ENCODE peak calls at places on chromosomes 7 and 10, in seven cellular contexts. T is prostate gland; W is esophagus muscularis mucosa; L is SJCRH30; U is naive thymus-derived CD4-positive, alpha-beta T cell; P is right atrium auricular region; J is astrocyte. V is an unnamed sample.

GRCh38 chr10:14926722-14927416 is 27.0 kb downstream of the DCLRE1C start:
- DNase-seq in T (no peak), J (no peak), L (no peak), P (no peak), U (no peak), W (no peak), V (no peak)

GRCh38 chr7:55127622-55128081 is 108.8 kb downstream of the EGFR start:
- DNase-seq in J (peak; percentile 80), U (no peak), W (peak; percentile 91), P (no peak), L (peak; percentile 69), T (no peak), V (no peak)

GRCh38 chr10:5583525-5584175 is 58.9 kb downstream of the CALML3 start:
- DNase-seq in T (peak; percentile 76), U (no peak), P (no peak), L (peak; percentile 54), J (peak; percentile 60), W (no peak), V (no peak)

GRCh38 chr7:115352375-115352774 is 430.5 kb downstream of the MDFIC start:
- DNase-seq in P (no peak), J (peak; percentile 48), T (no peak), L (no peak), U (no peak), W (no peak), V (no peak)

GRCh38 chr7:82740246-82740848 is 296.8 kb upstream of the CACNA2D1 start:
- DNase-seq in T (no peak), U (no peak), P (no peak), W (no peak), J (peak; percentile 34), L (peak; percentile 85), V (no peak)

GRCh38 chr7:112649560-112649959 is 140.6 kb downstream of the TMEM168 start:
- DNase-seq in U (no peak), P (no peak), L (no peak), T (no peak), J (no peak), W (no peak), V (no peak)

GRCh38 chr7:137164251-137164650 is 179.3 kb downstream of the PTN start:
- DNase-seq in W (no peak), U (no peak), J (no peak), L (no peak), P (no peak), T (no peak), V (no peak)

GRCh38 chr10:114401195-114401741 is 3.0 kb downstream of the AFAP1L2 start:
- DNase-seq in U (no peak), J (peak; percentile 65), P (peak; percentile 88), W (no peak), T (no peak), L (no peak), V (no peak)

GRCh38 chr10:80260295-80261243 is 28.9 kb downstream of the MAT1A start:
- DNase-seq in W (no peak), L (peak; percentile 83), P (no peak), J (no peak), T (no peak), U (peak; percentile 22), V (peak; percentile 23)

GRCh38 chr10:52215745-52216361 is 98.2 kb upstream of the DKK1 start:
- DNase-seq in J (peak; percentile 50), U (peak; percentile 44), W (no peak), T (peak; percentile 37), L (peak; percentile 84), P (no peak), V (no peak)

GRCh38 chr7:2471022-2471329 is 5.2 kb downstream of the GRIFIN start:
- DNase-seq in P (no peak), W (no peak), T (no peak), L (peak; percentile 51), J (peak; percentile 64), U (no peak), V (no peak)

DNA sequence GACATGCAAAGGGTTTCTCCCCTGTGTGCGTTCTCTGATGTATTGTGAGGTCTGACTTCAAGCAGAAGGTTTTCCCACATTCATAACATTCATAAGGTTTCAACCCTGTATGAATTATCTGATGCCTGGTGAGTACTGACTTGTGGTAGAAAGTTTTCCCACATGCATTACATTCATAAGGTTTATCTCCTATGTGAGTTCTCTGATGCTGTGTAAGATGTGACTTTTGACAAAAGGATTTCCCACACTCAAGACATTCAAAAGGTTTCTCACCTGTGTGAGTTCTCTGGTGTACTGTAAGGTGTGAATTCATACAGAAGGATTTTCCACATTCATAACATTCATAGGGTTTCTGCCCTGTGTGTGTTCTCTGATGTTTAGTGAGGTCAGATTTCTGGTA is 45.1 kb downstream of the ZNF33B start:
- DNase-seq in T (no peak), P (no peak), J (peak; percentile 10), U (no peak), L (no peak), W (no peak), V (no peak)
- H3K9me3 ChIP-seq in T (no peaks in the 10 kb centered on the region), P (peaks cover 4% of the 10 kb centered on the region), J (peaks cover 41% of the 10 kb centered on the region), U (peaks cover 69% of the 10 kb centered on the region), L (no peaks in the 10 kb centered on the region), W (peaks cover 19% of the 10 kb centered on the region), V (peaks cover 41% of the 10 kb centered on the region)

DNA sequence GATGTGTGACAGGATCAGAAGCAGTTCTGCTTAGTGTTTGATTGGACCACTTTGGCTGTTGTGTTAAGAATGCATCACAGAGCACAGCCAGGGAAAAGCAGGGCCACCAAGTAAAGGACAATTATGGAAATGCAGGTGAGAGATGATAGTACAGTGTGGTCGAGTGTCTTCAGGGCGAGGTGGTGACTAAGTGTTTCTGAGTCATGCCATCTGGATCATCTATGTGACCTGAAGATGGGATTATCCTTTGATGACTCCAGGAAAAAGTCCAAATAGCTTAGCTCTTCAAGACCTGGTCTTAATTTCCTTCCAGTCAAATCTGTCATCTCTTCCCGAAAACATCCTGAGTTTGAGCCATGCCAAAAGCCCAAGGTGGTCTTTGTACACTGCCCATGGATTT is 523.2 kb upstream of the IGFBP3 start:
- DNase-seq in W (no peak), T (no peak), U (no peak), L (no peak), P (no peak), J (no peak), V (no peak)
- H3K9me3 ChIP-seq in W (no peaks in the 10 kb centered on the region), T (no peaks in the 10 kb centered on the region), U (no peaks in the 10 kb centered on the region), L (no peaks in the 10 kb centered on the region), P (no peaks in the 10 kb centered on the region), J (no peaks in the 10 kb centered on the region), V (no peaks in the 10 kb centered on the region)

DNA sequence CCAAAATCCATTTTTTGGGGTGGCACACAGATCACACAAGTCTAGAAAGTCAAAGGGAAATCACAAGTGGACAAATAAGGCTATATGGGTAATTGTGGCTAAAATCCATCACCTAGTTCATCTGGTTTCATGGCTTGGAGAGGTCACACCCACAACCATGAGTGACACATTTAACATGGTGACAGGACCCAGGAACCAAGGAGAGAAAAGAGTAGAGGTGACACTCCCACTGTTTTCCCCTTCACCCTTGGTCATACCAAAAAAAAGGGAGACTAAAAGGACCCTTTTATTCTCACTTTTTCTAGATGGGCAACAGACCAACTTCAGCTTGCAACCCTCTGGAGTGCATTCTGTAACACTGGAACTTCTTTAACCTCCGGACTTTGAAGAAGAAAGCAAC is 46.2 kb upstream of the ZNF107 start:
- DNase-seq in T (no peak), L (no peak), P (no peak), J (no peak), U (no peak), W (no peak), V (no peak)
- H3K9me3 ChIP-seq in T (no peaks in the 10 kb centered on the region), L (peaks cover 7% of the 10 kb centered on the region), P (no peaks in the 10 kb centered on the region), J (peaks cover 5% of the 10 kb centered on the region), U (peaks cover 9% of the 10 kb centered on the region), W (peaks cover 9% of the 10 kb centered on the region), V (peaks cover 3% of the 10 kb centered on the region)

GRCh38 chr7:29369909-29370488 is 175.4 kb downstream of the CHN2 start:
- DNase-seq in T (no peak), U (no peak), P (no peak), W (no peak), J (peak; percentile 11), L (no peak), V (no peak)
- H3K9me3 ChIP-seq in T (no peaks in the 10 kb centered on the region), U (no peaks in the 10 kb centered on the region), P (no peaks in the 10 kb centered on the region), W (no peaks in the 10 kb centered on the region), J (no peaks in the 10 kb centered on the region), L (no peaks in the 10 kb centered on the region), V (no peaks in the 10 kb centered on the region)

DNA sequence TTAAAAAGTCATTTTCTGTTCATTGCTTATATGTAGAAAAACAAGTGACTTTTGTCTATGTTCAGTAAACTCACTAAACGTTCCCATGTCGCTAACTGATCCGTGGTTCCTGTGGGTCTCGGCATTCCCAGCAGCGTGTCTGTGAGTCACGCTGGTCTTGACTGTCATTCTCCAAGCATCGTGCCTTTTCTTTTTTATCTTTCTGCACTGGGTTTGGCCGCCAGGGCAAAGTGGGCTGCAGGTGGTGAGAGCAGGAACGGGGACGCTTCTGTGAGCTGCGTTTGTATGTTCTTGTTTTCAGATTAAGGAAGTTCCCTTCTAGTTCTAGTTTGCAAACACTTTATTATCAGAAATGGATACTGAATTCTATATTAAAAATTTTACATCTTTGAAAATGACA is 6.8 kb upstream of the SCART1 start:
- DNase-seq in T (no peak), J (no peak), U (no peak), W (no peak), L (no peak), P (peak; percentile 40), V (no peak)
- H3K9me3 ChIP-seq in T (no peaks in the 10 kb centered on the region), J (peaks cover 5% of the 10 kb centered on the region), U (peaks cover 36% of the 10 kb centered on the region), W (peaks cover 28% of the 10 kb centered on the region), L (no peaks in the 10 kb centered on the region), P (no peaks in the 10 kb centered on the region), V (peaks cover 5% of the 10 kb centered on the region)

DNA sequence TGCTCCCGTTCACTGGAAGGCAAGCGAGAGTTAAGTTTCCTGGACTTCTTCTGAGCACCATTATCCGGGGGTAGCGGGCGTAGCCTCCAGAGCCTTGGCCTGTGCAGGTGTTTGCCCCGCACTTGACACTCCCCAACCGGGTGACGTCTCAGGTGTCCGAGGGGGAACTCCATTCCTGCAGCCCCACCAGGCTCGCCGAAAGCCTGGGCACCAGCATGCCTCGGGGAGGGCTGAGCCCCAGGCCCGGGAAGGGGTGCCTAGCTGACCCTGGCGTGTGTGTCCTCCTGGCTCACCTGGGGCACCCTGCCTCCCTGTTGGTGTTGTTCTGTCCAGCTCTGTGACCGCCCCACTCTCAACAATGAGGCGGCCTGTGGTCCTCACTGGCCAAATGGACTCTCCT is 109.4 kb upstream of the GPR26 start:
- DNase-seq in U (no peak), W (no peak), T (no peak), J (no peak), P (peak; percentile 44), L (no peak), V (no peak)
- H3K9me3 ChIP-seq in U (no peaks in the 10 kb centered on the region), W (no peaks in the 10 kb centered on the region), T (no peaks in the 10 kb centered on the region), J (no peaks in the 10 kb centered on the region), P (no peaks in the 10 kb centered on the region), L (no peaks in the 10 kb centered on the region), V (no peaks in the 10 kb centered on the region)